ENCODE peak calls at places on chromosomes 4 and X, in four cellular contexts. Y is breast epithelium, O is endothelial cell of umbilical vein, N is K562. J is an unnamed sample.
A peak's percentile ranks its signal among the peaks of the same experiment; 100 is the strongest.

GRCh38 chr4:109846395-109847098 is 1.4 kb upstream of the LRIT3 start:
- DNase-seq in N (no peak), Y (no peak), O (peak; percentile 19), J (no peak)

GRCh38 chrX:152853986-152854385 is 23.1 kb downstream of the NSDHL start:
- DNase-seq in N (no peak), O (no peak), Y (no peak), J (no peak)

GRCh38 chr4:108730579-108730978 is 32.3 kb downstream of the ETNPPL start:
- DNase-seq in O (no peak), Y (no peak), N (no peak), J (no peak)

GRCh38 chr4:17280266-17280665 is 231.6 kb downstream of the QDPR start:
- DNase-seq in N (no peak), Y (no peak), O (no peak), J (no peak)

GRCh38 chr4:121192500-121192899 is 28.4 kb upstream of the TNIP3 start:
- DNase-seq in O (peak; percentile 31), Y (no peak), N (no peak), J (no peak)

GRCh38 chrX:151153086-151153485 is 23.3 kb upstream of the GPR50 start:
- DNase-seq in O (no peak), N (no peak), Y (no peak), J (peak; percentile 50)

GRCh38 chr4:126794363-126794762 is 838.4 kb upstream of the INTU start:
- DNase-seq in Y (no peak), N (no peak), O (no peak), J (no peak)

GRCh38 chrX:84441143-84441542 is 61.1 kb downstream of the HDX start:
- DNase-seq in N (no peak), Y (no peak), O (no peak), J (no peak)

GRCh38 chr4:38004062-38004461 is 43.9 kb downstream of the PTTG2 start:
- DNase-seq in N (no peak), O (no peak), Y (no peak), J (no peak)

GRCh38 chr4:88613417-88613875 is 21.2 kb downstream of the HERC3 start:
- DNase-seq in N (no peak), Y (no peak), O (peak; percentile 78), J (no peak)

GRCh38 chrX:1601051-1601767 is 9.8 kb downstream of the AKAP17A start:
- DNase-seq in N (no peak), Y (no peak), O (no peak), J (no peak)

GRCh38 chrX:1126738-1127137 is 85.7 kb downstream of the CRLF2 start:
- DNase-seq in N (no peak), O (no peak), Y (peak; percentile 14), J (no peak)

GRCh38 chrX:68826113-68826980 is 2.5 kb upstream of the EFNB1 start:
- DNase-seq in N (no peak), O (no peak), Y (no peak), J (no peak)

GRCh38 chr4:30495261-30496050 is 224.7 kb upstream of the PCDH7 start:
- DNase-seq in N (no peak), O (no peak), Y (no peak), J (no peak)

GRCh38 chr4:168923526-168924194 is 86.4 kb downstream of the CBR4 start:
- DNase-seq in Y (no peak), O (peak; percentile 67), N (peak; percentile 57), J (no peak)

GRCh38 chrX:38326086-38326485 is 1.2 kb downstream of the RPGR start:
- DNase-seq in Y (no peak), N (no peak), O (peak; percentile 44), J (no peak)

GRCh38 chr4:83115656-83116285 is 1.2 kb upstream of the PLAC8 start:
- DNase-seq in Y (no peak), O (no peak), N (no peak), J (no peak)

GRCh38 chr4:83115000-83115399 is 471 bp upstream of the PLAC8 start:
- DNase-seq in N (no peak), O (no peak), Y (no peak), J (no peak)

GRCh38 chr4:83113429-83113786 is 1.1 kb downstream of the PLAC8 start:
- DNase-seq in N (no peak), Y (no peak), O (no peak), J (no peak)

GRCh38 chr4:83112678-83113428 is 1.7 kb downstream of the PLAC8 start:
- DNase-seq in N (no peak), O (no peak), Y (no peak), J (peak; percentile 8)

GRCh38 chr4:83114576-83114975 is at the start of gene PLAC8:
- DNase-seq in N (no peak), O (no peak), Y (no peak), J (no peak)
- TF ChIP-seq POLR2A in N (no peak), O (no peak), Y (no peak), J (no peak)

GRCh38 chr4:44678094-44679023 is at the start of gene GUF1:
- DNase-seq in N (peak; percentile 79), O (peak; percentile 93), Y (peak; percentile 88), J (peak; percentile 53)
- TF ChIP-seq POLR2A in N (peak; percentile 94), O (peak; percentile 93), Y (peak; percentile 47), J (peak; percentile 79)

DNA sequence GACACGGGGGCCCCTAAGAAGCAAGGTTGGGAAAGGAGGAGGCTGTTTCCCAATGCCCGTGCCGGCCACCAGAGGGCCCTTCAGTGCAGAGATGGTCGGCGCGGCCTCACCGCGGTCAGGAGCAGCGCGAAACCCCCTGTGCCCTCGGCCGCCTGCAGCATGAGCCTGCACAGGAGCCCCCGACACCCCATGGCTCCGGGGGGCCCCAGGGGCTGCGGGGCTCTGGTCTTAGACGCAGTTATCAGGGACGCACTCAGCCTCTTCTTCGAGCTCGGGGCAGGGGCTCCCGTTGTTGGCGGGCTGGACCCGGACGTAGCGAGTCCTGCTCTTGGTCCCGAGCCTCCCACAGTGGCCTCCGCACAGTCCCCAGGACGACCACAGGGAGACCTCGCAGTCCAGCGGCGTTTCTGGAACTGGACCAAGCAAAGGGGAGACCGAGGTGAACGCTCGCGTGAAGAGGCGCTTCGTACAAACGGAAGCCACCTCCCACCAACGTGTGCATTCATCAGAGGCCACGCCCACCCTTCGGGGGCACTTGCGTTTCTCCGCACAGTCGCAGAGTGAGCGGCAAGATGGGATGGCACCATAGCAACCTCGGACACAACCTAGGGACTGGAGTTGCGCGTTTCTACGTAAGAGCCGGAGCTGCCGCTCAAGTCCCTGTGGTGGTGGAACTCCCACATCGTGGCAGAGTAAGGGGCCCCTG is 5.0 kb downstream of the SPON2 start:
- DNase-seq in Y (peak; percentile 69), O (peak; percentile 72), N (peak; percentile 90), J (peak; percentile 70)
- TF ChIP-seq POLR2A in Y (no peak), O (no peak), N (no peak), J (peak; percentile 27)

DNA sequence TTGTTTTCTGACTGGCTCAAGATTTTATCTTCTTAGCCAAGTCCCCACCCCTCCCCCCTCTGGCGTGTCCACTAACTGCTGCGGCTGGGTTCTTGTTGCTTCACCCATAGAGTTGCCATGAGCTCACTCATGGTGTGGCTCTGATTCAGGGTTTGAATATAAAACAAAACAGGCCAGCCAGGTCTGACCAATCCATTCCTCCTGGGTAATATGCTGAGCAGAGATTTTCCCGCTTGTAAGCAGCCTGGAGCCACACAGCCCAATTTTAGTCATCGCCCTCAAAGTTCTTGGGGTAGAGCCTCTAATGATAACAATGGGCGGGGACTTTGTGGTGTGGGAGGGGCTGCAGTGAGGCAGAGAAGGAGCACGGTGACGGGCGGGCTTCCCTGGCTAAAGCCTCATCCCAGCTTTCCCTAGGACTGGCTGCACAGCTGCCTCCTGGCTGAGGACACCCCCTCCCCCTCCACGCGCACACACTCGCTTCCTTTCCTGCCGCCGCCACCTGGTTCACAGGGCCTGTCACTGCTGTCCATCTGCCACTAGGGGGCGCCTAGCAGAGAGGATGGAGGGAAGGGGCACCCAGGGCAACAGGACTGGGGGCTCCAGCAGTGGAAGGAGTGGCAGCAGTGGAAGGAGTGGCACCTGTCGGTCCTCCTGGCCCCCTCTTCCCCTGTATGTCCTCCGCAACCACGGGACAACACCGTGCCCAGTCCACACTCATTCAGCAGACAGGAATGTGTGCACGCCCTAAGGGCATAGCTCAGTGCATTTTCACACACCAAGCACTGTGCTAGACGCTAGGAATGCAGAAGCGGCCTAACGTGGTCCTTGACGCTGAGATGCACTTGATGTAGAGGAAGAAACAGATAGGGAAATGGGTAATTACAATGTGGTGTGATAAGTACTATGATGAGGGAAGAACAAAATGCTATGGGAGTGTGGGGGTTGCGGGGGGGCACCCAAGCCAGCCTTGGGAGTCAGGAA is 26.8 kb downstream of the PRPS1 start:
- DNase-seq in N (peak; percentile 65), Y (no peak), O (peak; percentile 49), J (peak; percentile 53)
- TF ChIP-seq POLR2A in N (no peak), Y (no peak), O (no peak), J (no peak)